ENCODE peak calls at places on chromosome 7, in six cellular contexts. T is adrenal gland, E is A549, Y is H1, O is spleen, A is sigmoid colon. Z is an unnamed sample.

GRCh38 chr7:138608292-138608691 is 92.9 kb downstream of the SVOPL start:
- DNase-seq in T (no peak), E (no peak), Y (no peak), O (no peak), A (no peak), Z (no peak)

GRCh38 chr7:24888653-24889052 is 91.3 kb downstream of the OSBPL3 start:
- DNase-seq in T (no peak), E (no peak), Y (no peak), O (no peak), A (no peak), Z (no peak)

GRCh38 chr7:36638140-36638539 is 86.2 kb downstream of the AOAH start:
- DNase-seq in T (no peak), E (no peak), Y (no peak), O (no peak), A (no peak), Z (no peak)

GRCh38 chr7:129361771-129362170 is 72.5 kb upstream of the STRIP2 start:
- DNase-seq in T (no peak), E (no peak), Y (no peak), O (no peak), A (no peak), Z (no peak)

GRCh38 chr7:86814980-86815379 is 171.3 kb downstream of the GRM3 start:
- DNase-seq in T (peak), E (peak), Y (no peak), O (no peak), A (no peak), Z (no peak)

GRCh38 chr7:143383642-143383957 is 2.5 kb downstream of the ZYX start:
- DNase-seq in T (no peak), E (no peak), Y (no peak), O (no peak), A (peak), Z (no peak)

GRCh38 chr7:156192921-156193320 is 380.7 kb upstream of the SHH start:
- DNase-seq in T (peak), E (peak), Y (no peak), O (no peak), A (no peak), Z (no peak)

GRCh38 chr7:46079421-46079820 is 158.3 kb upstream of the IGFBP3 start:
- DNase-seq in T (no peak), E (no peak), Y (no peak), O (no peak), A (no peak), Z (no peak)

GRCh38 chr7:70068531-70068930 is 470.3 kb downstream of the AUTS2 start:
- DNase-seq in T (no peak), E (no peak), Y (no peak), O (no peak), A (no peak), Z (no peak)

GRCh38 chr7:37448637-37449331 is at the start of gene ELMO1:
- DNase-seq in T (peak), E (peak), Y (peak), O (peak), A (peak), Z (peak)

DNA sequence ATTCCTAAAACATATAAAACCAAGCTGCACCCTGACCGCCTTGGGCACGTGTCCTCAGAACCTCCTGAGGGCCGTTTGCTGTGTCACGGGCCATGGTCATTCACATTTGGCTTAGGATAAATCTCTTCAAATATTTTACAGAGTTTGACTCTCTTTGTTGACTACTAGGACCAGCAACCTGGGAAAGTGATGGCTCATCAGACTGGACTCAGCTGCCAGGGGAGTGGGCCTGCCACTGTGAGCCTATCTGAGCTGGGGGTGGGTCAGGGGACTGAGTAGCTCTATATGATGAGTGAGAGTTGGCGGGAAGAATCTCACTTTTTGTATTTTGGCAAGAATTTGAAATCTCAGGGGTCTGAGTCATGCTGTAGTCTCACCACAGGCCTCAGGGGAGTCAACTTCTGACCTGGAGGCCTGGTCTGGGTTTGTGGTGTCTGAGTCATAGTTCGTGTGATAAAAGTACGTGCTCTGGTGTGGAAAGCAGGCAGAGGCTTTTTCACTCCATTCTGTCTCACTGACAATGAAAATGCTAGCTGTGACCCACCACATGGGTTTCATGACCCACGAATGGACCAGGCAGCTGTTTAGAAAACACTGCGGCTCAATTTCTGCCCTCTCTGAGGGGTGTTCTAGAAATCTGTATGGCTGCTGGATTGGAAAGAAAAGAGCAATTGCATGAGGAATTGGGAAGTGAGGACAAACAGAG is 4.2 kb upstream of the UPP1 start:
- DNase-seq in T (peak), E (peak), Y (no peak), O (peak), A (peak), Z (no peak)
- TF ChIP-seq POLR2A in T (no peak), E (no peak), Y (no peak), O (no peak), A (no peak), Z (no peak)

GRCh38 chr7:90625051-90625450 is 28.9 kb downstream of the CDK14 start:
- DNase-seq in T (peak), E (no peak), Y (no peak), O (no peak), A (no peak), Z (no peak)
- H3K27ac ChIP-seq in T (no peak), E (no peak), Y (no peak), O (no peak), A (peak), Z (peak)

GRCh38 chr7:74197449-74198108 is 12.2 kb upstream of the LAT2 start:
- DNase-seq in T (no peak), E (no peak), Y (no peak), O (no peak), A (no peak), Z (no peak)

GRCh38 chr7:74191231-74191630 is 17.1 kb downstream of the EIF4H start:
- DNase-seq in T (no peak), E (no peak), Y (no peak), O (peak), A (peak), Z (no peak)

GRCh38 chr7:74193054-74193453 is 16.8 kb upstream of the LAT2 start:
- DNase-seq in T (no peak), E (no peak), Y (no peak), O (no peak), A (peak), Z (no peak)

GRCh38 chr7:74193913-74194312 is 15.9 kb upstream of the LAT2 start:
- DNase-seq in T (no peak), E (no peak), Y (no peak), O (peak), A (no peak), Z (no peak)

DNA sequence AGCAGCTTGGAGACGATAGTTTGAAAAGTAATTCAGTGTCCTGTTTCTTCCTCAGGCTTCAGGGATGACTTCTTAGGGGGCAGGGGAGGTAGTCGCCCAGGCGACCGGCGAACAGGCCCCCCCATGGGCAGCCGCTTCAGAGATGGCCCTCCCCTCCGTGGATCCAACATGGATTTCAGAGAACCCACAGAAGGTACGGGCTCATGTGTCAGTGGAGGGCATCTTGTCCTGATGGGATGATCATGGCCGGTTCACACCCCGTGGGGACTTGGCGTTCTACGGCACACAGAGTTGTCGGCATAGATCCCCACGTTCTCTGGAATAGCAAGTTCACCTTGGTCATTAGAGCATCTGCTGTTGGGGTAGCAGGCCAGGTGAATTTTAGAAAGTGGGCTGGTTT is 15.1 kb upstream of the LAT2 start:
- DNase-seq in T (no peak), E (no peak), Y (no peak), O (peak), A (no peak), Z (no peak)
- TF ChIP-seq POLR2A in T (no peak), E (no peak), Y (no peak), O (no peak), A (no peak), Z (no peak)

GRCh38 chr7:7553386-7553785 is 13.3 kb upstream of the MIOS start:
- DNase-seq in T (no peak), E (no peak), Y (no peak), O (no peak), A (no peak), Z (no peak)

GRCh38 chr7:7550663-7551062 is 15.0 kb upstream of the COL28A1 start:
- DNase-seq in T (no peak), E (no peak), Y (no peak), O (no peak), A (no peak), Z (no peak)

GRCh38 chr7:7554021-7554432 is 12.7 kb upstream of the MIOS start:
- DNase-seq in T (no peak), E (no peak), Y (no peak), O (no peak), A (no peak), Z (no peak)

GRCh38 chr7:7554647-7555575 is 11.8 kb upstream of the MIOS start:
- DNase-seq in T (no peak), E (no peak), Y (no peak), O (no peak), A (no peak), Z (no peak)

DNA sequence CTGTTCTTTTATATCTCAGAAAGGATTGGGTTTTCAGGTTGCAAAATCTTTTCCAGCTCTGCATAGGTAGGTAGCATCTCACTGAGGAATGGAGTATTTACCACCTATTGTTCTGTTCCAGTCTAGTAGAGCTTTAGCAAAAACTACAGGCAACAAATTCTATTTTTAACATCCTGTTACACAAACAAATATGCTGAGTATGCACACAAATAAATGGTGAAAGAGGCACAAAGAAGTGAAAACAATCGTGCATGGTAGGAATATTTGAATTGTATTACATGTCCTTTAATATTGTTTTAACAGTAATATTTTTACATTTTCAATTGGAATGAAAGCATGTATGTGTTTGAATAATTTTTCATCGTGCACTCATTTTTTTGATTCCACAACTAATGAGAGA is 14.5 kb upstream of the MIOS start:
- DNase-seq in T (no peak), E (no peak), Y (no peak), O (no peak), A (no peak), Z (no peak)
- H3K27ac ChIP-seq in T (no peak), E (no peak), Y (no peak), O (no peak), A (no peak), Z (no peak)

GRCh38 chr7:49718755-49719154 is 54.7 kb upstream of the VWC2 start:
- DNase-seq in T (no peak), E (no peak), Y (no peak), O (no peak), A (no peak), Z (no peak)

GRCh38 chr7:49721441-49721840 is 52.0 kb upstream of the VWC2 start:
- DNase-seq in T (no peak), E (no peak), Y (no peak), O (no peak), A (no peak), Z (no peak)

DNA sequence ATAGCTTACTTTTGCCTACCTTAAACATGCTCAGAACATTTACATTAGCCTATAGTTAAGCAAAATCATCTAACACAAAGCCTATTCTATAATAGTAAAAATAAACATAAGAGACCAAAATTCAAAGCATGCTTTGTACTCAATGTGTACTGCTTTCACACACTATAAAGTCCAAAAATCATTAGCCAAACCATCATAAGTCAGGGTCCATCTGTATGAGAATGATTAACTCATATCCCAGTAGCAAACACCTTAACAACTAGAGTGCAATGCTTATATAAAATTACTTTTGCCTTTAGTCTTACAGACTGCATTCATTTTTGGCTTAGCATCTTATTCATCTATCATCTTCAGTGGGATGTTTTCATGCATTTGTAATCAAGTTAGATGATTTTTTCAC is 49.4 kb upstream of the VWC2 start:
- DNase-seq in T (no peak), E (no peak), Y (no peak), O (no peak), A (no peak), Z (no peak)
- TF ChIP-seq POLR2A in T (no peak), E (no peak), Y (no peak), O (no peak), A (no peak), Z (no peak)

DNA sequence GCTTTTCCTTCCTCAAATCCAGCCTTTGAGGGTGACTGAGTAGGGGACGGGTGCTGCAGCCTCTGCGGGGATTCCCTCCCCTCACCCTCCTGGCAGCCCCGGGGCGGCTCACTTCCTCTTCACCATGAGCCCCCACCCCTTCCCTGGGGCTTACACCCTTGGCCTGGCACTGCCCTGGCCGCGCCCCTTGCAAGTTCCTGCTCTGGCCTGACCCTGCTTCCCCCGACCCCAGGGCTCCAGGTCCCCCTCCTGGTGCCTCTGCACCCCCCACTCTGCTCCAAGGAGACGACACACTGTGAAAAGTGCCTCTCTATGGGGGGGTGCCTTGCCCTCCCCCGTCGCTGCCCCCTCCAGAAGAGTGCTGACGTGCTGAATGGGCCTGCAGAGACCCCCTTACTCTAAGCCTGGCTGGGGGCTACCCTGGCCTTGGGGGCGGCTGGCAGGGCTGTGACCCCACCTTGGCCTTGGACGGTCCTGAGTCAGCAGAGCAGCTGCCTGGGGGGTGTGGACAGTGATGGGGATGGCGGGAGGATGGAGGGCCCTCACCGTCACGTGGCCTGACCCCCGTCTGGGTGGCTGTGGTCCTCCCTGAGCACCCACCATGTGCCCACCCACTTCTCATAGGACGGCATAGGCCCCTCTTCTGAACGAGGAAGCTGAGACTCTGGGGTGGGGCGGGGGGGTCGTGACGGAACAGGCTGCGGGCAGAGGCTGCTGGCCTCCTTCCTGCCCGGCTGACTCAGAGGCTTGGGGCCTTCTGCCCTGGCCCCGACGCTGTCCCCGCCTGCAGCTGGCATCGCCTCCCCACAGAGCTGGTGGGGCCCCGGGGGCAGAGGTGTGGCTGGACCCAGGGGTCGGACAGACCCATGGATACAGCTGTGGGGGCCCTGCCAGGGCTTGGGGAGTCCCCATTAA is 9.8 kb downstream of the LFNG start:
- DNase-seq in T (peak), E (peak), Y (no peak), O (peak), A (peak), Z (no peak)
- H3K27ac ChIP-seq in T (peak), E (peak), Y (no peak), O (peak), A (peak), Z (peak)

Z was measured in breast epithelium.